ENCODE peak calls at places on chromosomes 3 and 15, in five cellular contexts. F, G, H, Q and S are unnamed samples.

GRCh38 chr15:96343529-96344072 is 13.1 kb downstream of the NR2F2 start:
- DNase-seq in F (no peak), G (no peak), H (no peak), Q (no peak), S (no peak)

GRCh38 chr3:71658131-71658530 is 67.1 kb downstream of the EIF4E3 start:
- DNase-seq in F (no peak), G (no peak), H (peak; percentile 98), Q (peak; percentile 26), S (no peak)

GRCh38 chr3:134874737-134875413 is 79.8 kb downstream of the EPHB1 start:
- DNase-seq in F (no peak), G (no peak), H (no peak), Q (no peak), S (no peak)

GRCh38 chr3:39056151-39056550 is 4.3 kb downstream of the WDR48 start:
- DNase-seq in F (no peak), G (no peak), H (no peak), Q (no peak), S (no peak)

GRCh38 chr3:66381621-66382020 is 119.2 kb downstream of the LRIG1 start:
- DNase-seq in F (no peak), G (no peak), H (no peak), Q (no peak), S (no peak)

GRCh38 chr3:114480442-114480841 is 186.6 kb downstream of the TIGIT start:
- DNase-seq in F (no peak), G (no peak), H (no peak), Q (peak; percentile 75), S (no peak)

GRCh38 chr15:52379395-52380111 is 83.9 kb upstream of the MYO5C start:
- DNase-seq in F (no peak), G (no peak), H (no peak), Q (no peak), S (peak; percentile 91)

GRCh38 chr3:194782767-194783404 is 97.2 kb downstream of the FAM43A start:
- DNase-seq in F (no peak), G (no peak), H (no peak), Q (peak; percentile 4), S (no peak)

GRCh38 chr3:165170236-165170635 is 25.9 kb downstream of the SLITRK3 start:
- DNase-seq in F (no peak), G (no peak), H (no peak), Q (no peak), S (no peak)

GRCh38 chr15:51139091-51139490 is 44.4 kb upstream of the TNFAIP8L3 start:
- DNase-seq in F (no peak), G (no peak), H (no peak), Q (no peak), S (no peak)

GRCh38 chr3:55074861-55075260 is 147.0 kb upstream of the LRTM1 start:
- DNase-seq in F (no peak), G (no peak), H (no peak), Q (peak; percentile 41), S (no peak)

GRCh38 chr3:188772886-188773285 is 398.9 kb upstream of the TPRG1 start:
- DNase-seq in F (no peak), G (no peak), H (peak; percentile 61), Q (peak; percentile 97), S (no peak)

GRCh38 chr15:90071220-90071807 is 31.0 kb downstream of the IDH2 start:
- DNase-seq in F (peak; percentile 91), G (peak; percentile 49), H (peak; percentile 84), Q (peak; percentile 87), S (peak; percentile 87)

GRCh38 chr3:10482631-10483363 is 22.6 kb downstream of the ATP2B2 start:
- DNase-seq in F (no peak), G (no peak), H (no peak), Q (no peak), S (no peak)

GRCh38 chr3:151971814-151972579 is 98.6 kb downstream of the SUCNR1 start:
- DNase-seq in F (no peak), G (no peak), H (peak; percentile 45), Q (peak; percentile 16), S (no peak)

GRCh38 chr15:42385206-42385979 is 26.1 kb downstream of the CAPN3 start:
- DNase-seq in F (peak; percentile 69), G (no peak), H (peak; percentile 31), Q (peak; percentile 62), S (peak; percentile 18)

GRCh38 chr3:154129625-154130024 is 8.4 kb downstream of the ARHGEF26 start:
- DNase-seq in F (no peak), G (no peak), H (no peak), Q (no peak), S (no peak)

GRCh38 chr3:105912891-105913290 is 44.1 kb upstream of the CBLB start:
- DNase-seq in F (no peak), G (no peak), H (no peak), Q (no peak), S (no peak)

GRCh38 chr3:104126864-104127553 is 1239.7 kb upstream of the ALCAM start:
- DNase-seq in F (no peak), G (no peak), H (no peak), Q (no peak), S (no peak)

GRCh38 chr15:68195336-68196112 is 9.6 kb downstream of the CALML4 start:
- DNase-seq in F (no peak), G (no peak), H (no peak), Q (no peak), S (no peak)

GRCh38 chr3:114179575-114179974 is 723 bp upstream of the DRD3 start:
- DNase-seq in F (peak; percentile 38), G (no peak), H (no peak), Q (peak; percentile 32), S (no peak)

GRCh38 chr3:159763466-159764210 is 225.0 kb upstream of the IL12A start:
- DNase-seq in F (no peak), G (no peak), H (peak; percentile 62), Q (peak; percentile 84), S (peak; percentile 83)

GRCh38 chr15:101031203-101031602 is 112.0 kb downstream of the LRRK1 start:
- DNase-seq in F (no peak), G (no peak), H (peak; percentile 16), Q (peak; percentile 32), S (no peak)

GRCh38 chr3:27976933-27977332 is 254.8 kb upstream of the EOMES start:
- DNase-seq in F (peak; percentile 91), G (no peak), H (no peak), Q (peak; percentile 10), S (no peak)

GRCh38 chr3:129549006-129549800 is 6.2 kb downstream of the H1-8 start:
- DNase-seq in F (peak; percentile 71), G (no peak), H (no peak), Q (peak; percentile 61), S (no peak)

GRCh38 chr15:101053261-101053660 is 134.1 kb downstream of the LRRK1 start:
- DNase-seq in F (no peak), G (no peak), H (peak; percentile 22), Q (no peak), S (no peak)

GRCh38 chr3:186825294-186825821 is 17.2 kb upstream of the ADIPOQ start:
- DNase-seq in F (peak; percentile 16), G (no peak), H (no peak), Q (peak; percentile 77), S (no peak)

GRCh38 chr15:92922405-92923002 is 22.4 kb downstream of the CHD2 start:
- DNase-seq in F (no peak), G (no peak), H (no peak), Q (no peak), S (no peak)

GRCh38 chr15:36591534-36592411 is 12.3 kb downstream of the CDIN1 start:
- DNase-seq in F (no peak), G (no peak), H (no peak), Q (no peak), S (no peak)

GRCh38 chr3:87354399-87354798 is 78.0 kb upstream of the POU1F1 start:
- DNase-seq in F (no peak), G (no peak), H (no peak), Q (no peak), S (no peak)

GRCh38 chr15:98501192-98501591 is 147.1 kb upstream of the IGF1R start:
- DNase-seq in F (no peak), G (no peak), H (no peak), Q (no peak), S (no peak)